ENCODE peak calls at places on chromosomes 4 and X, in four cellular contexts. X is spleen, E is sigmoid colon, V is stomach. U is an unnamed sample.

GRCh38 chrX:86148024-86148511 is at the start of gene DACH2:
- DNase-seq in X (peak), E (peak), V (peak), U (no peak)

GRCh38 chr4:181157647-181158046 is 1085.6 kb upstream of the TENM3 start:
- DNase-seq in E (no peak), X (no peak), V (no peak), U (no peak)

GRCh38 chr4:85905761-85906160 is 430.8 kb downstream of the ARHGAP24 start:
- DNase-seq in E (no peak), X (no peak), V (no peak), U (no peak)

GRCh38 chr4:7998447-7998846 is 58.8 kb upstream of the AFAP1 start:
- DNase-seq in V (no peak), X (no peak), E (no peak), U (no peak)

GRCh38 chr4:182655321-182655720 is 261.9 kb downstream of the DCTD start:
- DNase-seq in X (no peak), E (no peak), V (no peak), U (no peak)

GRCh38 chrX:413322-414201 is 26.9 kb upstream of the PPP2R3B start:
- DNase-seq in E (no peak), X (no peak), V (no peak), U (no peak)

GRCh38 chr4:82652062-82652461 is 90.3 kb upstream of the TMEM150C start:
- DNase-seq in X (no peak), E (no peak), V (no peak), U (no peak)

GRCh38 chr4:90495936-90496335 is 368.7 kb downstream of the CCSER1 start:
- DNase-seq in V (no peak), X (no peak), E (no peak), U (no peak)

GRCh38 chr4:176839656-176840055 is 46.9 kb upstream of the VEGFC start:
- DNase-seq in V (no peak), X (no peak), E (no peak), U (no peak)

GRCh38 chr4:48268956-48269860 is at the start of gene TEC:
- DNase-seq in X (no peak), V (peak), E (peak), U (no peak)

GRCh38 chrX:128439159-128439558 is 387.0 kb upstream of the ACTRT1 start:
- DNase-seq in X (no peak), V (no peak), E (no peak), U (no peak)

GRCh38 chr4:67545199-67545995 is at the start of gene CENPC:
- DNase-seq in V (peak), E (peak), X (peak), U (peak)

GRCh38 chr4:1638272-1638598 is 45.9 kb downstream of the FAM53A start:
- DNase-seq in X (no peak), E (no peak), V (no peak), U (no peak)

GRCh38 chrX:46587753-46588171 is 14.2 kb downstream of the CHST7 start:
- DNase-seq in E (no peak), V (no peak), X (no peak), U (no peak)

GRCh38 chrX:39477438-39478120 is 620.2 kb downstream of the BCOR start:
- DNase-seq in X (no peak), V (peak), E (no peak), U (no peak)

GRCh38 chrX:15903186-15903681 is 48.6 kb upstream of the AP1S2 start:
- DNase-seq in X (no peak), V (no peak), E (no peak), U (no peak)

GRCh38 chr4:40055873-40056721 is 553 bp upstream of the N4BP2 start:
- DNase-seq in V (peak), X (peak), E (peak), U (peak)

GRCh38 chr4:124804041-124804440 is 91.5 kb upstream of the ANKRD50 start:
- DNase-seq in V (no peak), X (no peak), E (no peak), U (no peak)

GRCh38 chrX:64996805-64997204 is 20.6 kb upstream of the ZC4H2 start:
- DNase-seq in X (no peak), E (no peak), V (no peak), U (no peak)

GRCh38 chrX:21943460-21944135 is 3.1 kb downstream of the SMS start:
- DNase-seq in X (no peak), V (no peak), E (no peak), U (no peak)

GRCh38 chr4:150256841-150257273 is 178.6 kb downstream of the DCLK2 start:
- DNase-seq in X (no peak), V (no peak), E (no peak), U (peak)

GRCh38 chr4:88147799-88148217 is 10.6 kb downstream of the ABCG2 start:
- DNase-seq in V (no peak), E (no peak), X (no peak), U (no peak)

GRCh38 chr4:673349-674091 is 556 bp downstream of the ATP5ME start:
- DNase-seq in E (no peak), V (peak), X (peak), U (no peak)

DNA sequence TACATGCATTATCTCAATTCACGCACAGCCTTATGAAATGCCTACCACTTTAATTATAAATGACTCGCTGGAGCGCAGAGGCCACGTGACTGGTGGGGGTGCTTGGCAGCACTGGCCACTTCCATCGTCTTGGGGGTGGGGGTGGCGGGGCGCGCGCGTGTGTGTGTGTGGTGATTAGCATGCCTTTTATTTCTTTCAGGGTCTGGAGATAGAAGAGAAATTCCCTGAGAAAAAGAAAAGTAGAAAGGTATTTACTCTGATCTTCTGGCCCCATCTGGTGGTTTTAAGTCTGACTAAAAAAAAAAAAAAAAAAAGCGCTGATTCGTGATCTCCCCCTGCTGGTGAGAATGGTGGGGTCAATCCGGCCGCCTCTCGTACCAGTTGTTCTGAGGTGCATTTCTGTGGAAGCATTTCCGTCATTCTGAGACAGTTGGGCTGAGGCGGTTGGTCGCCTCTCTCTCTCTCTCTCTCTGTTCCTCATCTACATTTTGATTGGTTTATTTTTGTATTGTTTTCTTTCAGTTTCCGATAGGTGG is at the start of gene CCNB3:
- DNase-seq in E (peak), V (peak), X (peak), U (no peak)
- TF ChIP-seq POLR2AphosphoS5 in E (no peak), V (no peak), X (no peak), U (peak)

GRCh38 chr4:148704291-148704690 is 262.1 kb upstream of the NR3C2 start:
- DNase-seq in V (no peak), E (no peak), X (no peak), U (no peak)
- H3K4me3 ChIP-seq in V (no peak), E (no peak), X (no peak), U (no peak)

GRCh38 chr4:10114147-10114546 is 2.5 kb downstream of the WDR1 start:
- DNase-seq in V (no peak), E (no peak), X (no peak), U (no peak)
- TF ChIP-seq POLR2AphosphoS5 in V (no peak), E (no peak), X (no peak), U (no peak)

GRCh38 chrX:151702021-151702714 is 6.9 kb downstream of the PRRG3 start:
- DNase-seq in X (no peak), V (no peak), E (no peak), U (no peak)

GRCh38 chrX:151703487-151703886 is 8.2 kb downstream of the PRRG3 start:
- DNase-seq in V (peak), E (no peak), X (no peak), U (no peak)

GRCh38 chrX:151702741-151703352 is 7.6 kb downstream of the PRRG3 start:
- DNase-seq in E (no peak), X (no peak), V (no peak), U (no peak)

GRCh38 chrX:151701531-151701930 is 6.3 kb downstream of the PRRG3 start:
- DNase-seq in E (no peak), X (no peak), V (no peak), U (no peak)

GRCh38 chrX:151704023-151704663 is 8.9 kb downstream of the PRRG3 start:
- DNase-seq in E (no peak), V (no peak), X (no peak), U (no peak)
- H3K4me3 ChIP-seq in E (no peak), V (no peak), X (no peak), U (no peak)

GRCh38 chr4:78569291-78569821 is 17.8 kb downstream of the ANXA3 start:
- DNase-seq in V (no peak), E (no peak), X (no peak), U (no peak)
- TF ChIP-seq POLR2AphosphoS5 in V (no peak), E (no peak), X (no peak), U (no peak)